ENCODE peak calls at places on chromosomes 5 and 9, in four cellular contexts. M is heart left ventricle; T is CD8-positive, alpha-beta T cell; A is GM23248. L is an unnamed sample.

GRCh38 chr5:10091701-10092100 is 158.0 kb downstream of the ATPSCKMT start:
- DNase-seq in A (peak; percentile 51), T (no peak), M (no peak), L (no peak)

GRCh38 chr9:36935768-36936497 is 98.1 kb downstream of the PAX5 start:
- DNase-seq in T (no peak), A (no peak), M (no peak), L (no peak)

GRCh38 chr5:140423609-140424008 is 22.0 kb downstream of the ANKHD1 start:
- DNase-seq in T (no peak), A (no peak), M (no peak), L (no peak)

GRCh38 chr5:107806271-107806670 is 135.5 kb upstream of the EFNA5 start:
- DNase-seq in M (no peak), A (no peak), T (no peak), L (no peak)

GRCh38 chr9:93886911-93887310 is 68.2 kb downstream of the BARX1 start:
- DNase-seq in T (no peak), M (no peak), A (no peak), L (no peak)

GRCh38 chr5:151663617-151664322 is 22.9 kb downstream of the SPARC start:
- DNase-seq in M (peak; percentile 76), A (peak; percentile 63), T (no peak), L (no peak)

GRCh38 chr5:78648359-78649219 is at the start of gene LHFPL2:
- DNase-seq in T (no peak), M (peak; percentile 88), A (peak; percentile 83), L (no peak)

GRCh38 chr9:97479496-97480159 is 21.8 kb upstream of the TMOD1 start:
- DNase-seq in M (no peak), T (no peak), A (no peak), L (no peak)

GRCh38 chr5:149916317-149917072 is 28.1 kb downstream of the PDE6A start:
- DNase-seq in M (no peak), T (no peak), A (no peak), L (no peak)

GRCh38 chr5:120402606-120403005 is 61.5 kb upstream of the PRR16 start:
- DNase-seq in M (no peak), A (no peak), T (no peak), L (no peak)

GRCh38 chr5:66306105-66306843 is 162.2 kb downstream of the SREK1 start:
- DNase-seq in A (peak; percentile 85), T (no peak), M (no peak), L (peak; percentile 35)

GRCh38 chr9:21607576-21607975 is 125.5 kb upstream of the IFNE start:
- DNase-seq in A (peak; percentile 67), M (no peak), T (no peak), L (no peak)

GRCh38 chr9:132703336-132703735 is 33.1 kb downstream of the GTF3C4 start:
- DNase-seq in M (no peak), T (no peak), A (peak; percentile 14), L (no peak)

GRCh38 chr9:37986771-37987258 is 82.2 kb downstream of the SHB start:
- DNase-seq in A (no peak), T (no peak), M (no peak), L (no peak)

GRCh38 chr9:19918630-19919029 is 129.8 kb upstream of the SLC24A2 start:
- DNase-seq in A (no peak), M (no peak), T (no peak), L (no peak)

GRCh38 chr5:17928571-17928970 is 294.3 kb downstream of the TAF11L14 start:
- DNase-seq in A (no peak), T (no peak), M (no peak), L (no peak)

GRCh38 chr5:110109685-110110084 is 420.0 kb downstream of the MAN2A1 start:
- DNase-seq in A (no peak), M (no peak), T (no peak), L (no peak)

DNA sequence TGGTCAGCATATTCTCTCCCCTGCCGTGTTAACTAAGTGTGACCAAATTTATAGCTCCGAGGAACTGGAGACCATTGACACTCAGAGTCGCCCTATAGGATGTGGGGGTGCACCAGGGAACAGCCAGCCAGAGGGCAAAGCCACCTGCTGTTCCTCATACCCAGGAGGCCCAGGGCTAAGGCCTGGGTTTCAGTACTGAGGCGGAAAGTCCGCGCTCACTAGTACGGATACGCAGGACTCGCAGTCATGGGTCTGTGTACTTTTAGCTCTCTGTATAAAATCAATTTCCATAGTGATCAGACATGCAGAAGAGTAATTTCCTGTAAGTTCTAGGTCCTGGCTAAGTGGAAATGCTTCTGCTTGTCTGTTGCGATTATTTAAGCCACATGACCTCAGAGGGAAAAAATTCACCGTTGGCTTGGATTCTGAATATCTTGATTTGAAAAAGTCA is 247.0 kb downstream of the AOPEP start:
- DNase-seq in A (peak; percentile 42), T (no peak), M (no peak), L (no peak)
- H3K4me1 ChIP-seq in A (peaks cover 13% of the 10 kb centered on the region), T (no peaks in the 10 kb centered on the region), M (peaks cover 39% of the 10 kb centered on the region), L (no peaks in the 10 kb centered on the region)

GRCh38 chr5:159047081-159047480 is 52.6 kb downstream of the EBF1 start:
- DNase-seq in A (peak; percentile 49), T (no peak), M (no peak), L (no peak)

GRCh38 chr5:159048298-159048697 is 51.4 kb downstream of the EBF1 start:
- DNase-seq in T (no peak), M (no peak), A (no peak), L (no peak)

GRCh38 chr5:159041754-159042153 is 58.0 kb downstream of the EBF1 start:
- DNase-seq in T (no peak), M (no peak), A (no peak), L (no peak)

GRCh38 chr5:159043551-159043950 is 56.2 kb downstream of the EBF1 start:
- DNase-seq in M (no peak), A (no peak), T (no peak), L (no peak)

DNA sequence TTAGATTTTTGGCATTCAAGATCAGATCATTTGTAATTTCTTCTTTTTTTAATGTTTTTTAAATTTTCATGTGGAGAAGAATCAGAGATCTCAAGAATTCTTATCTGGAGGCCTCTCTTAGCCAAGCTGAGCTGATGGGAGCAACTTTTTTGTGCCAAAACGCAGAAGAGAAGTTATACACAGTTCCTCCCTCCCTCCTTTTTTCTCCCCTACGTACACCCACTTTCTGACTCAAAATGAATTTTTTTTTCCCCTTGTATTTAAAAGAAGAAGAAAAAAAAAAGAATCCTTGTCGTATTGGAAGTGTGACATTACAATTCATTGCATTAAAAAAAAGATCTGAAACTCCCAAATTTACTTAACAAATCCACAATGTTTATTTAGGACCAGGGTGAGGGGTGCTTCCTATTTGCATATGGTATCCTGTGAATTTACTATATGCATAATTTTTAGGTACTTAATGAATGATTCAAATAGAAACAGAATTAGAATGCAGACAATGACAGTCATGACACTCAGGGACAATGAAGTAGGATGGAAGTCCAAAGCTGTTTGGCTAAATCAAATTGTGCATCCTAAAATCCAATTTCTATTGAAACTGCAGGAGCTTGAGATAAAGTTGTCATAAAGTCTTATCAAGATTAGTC is 54.4 kb downstream of the EBF1 start:
- DNase-seq in M (no peak), A (no peak), T (no peak), L (no peak)
- H3K4me1 ChIP-seq in M (peaks cover 47% of the 10 kb centered on the region), A (peaks cover 22% of the 10 kb centered on the region), T (no peaks in the 10 kb centered on the region), L (no peaks in the 10 kb centered on the region)

GRCh38 chr9:124007468-124008306 is 3.9 kb upstream of the LHX2 start:
- DNase-seq in M (no peak), T (no peak), A (no peak), L (no peak)
- H3K4me1 ChIP-seq in M (peaks cover 32% of the 10 kb centered on the region), T (peaks cover 18% of the 10 kb centered on the region), A (no peaks in the 10 kb centered on the region), L (peaks cover 3% of the 10 kb centered on the region)

GRCh38 chr5:132449060-132449459 is 41.5 kb downstream of the IRF1 start:
- DNase-seq in M (no peak), T (no peak), A (no peak), L (no peak)

GRCh38 chr5:132445930-132446329 is 44.6 kb downstream of the IRF1 start:
- DNase-seq in T (no peak), M (no peak), A (no peak), L (no peak)

GRCh38 chr5:132446621-132447020 is 44.0 kb downstream of the IRF1 start:
- DNase-seq in M (no peak), T (no peak), A (peak; percentile 89), L (no peak)

GRCh38 chr5:132445640-132445923 is 45.0 kb downstream of the IRF1 start:
- DNase-seq in T (no peak), M (no peak), A (no peak), L (no peak)

DNA sequence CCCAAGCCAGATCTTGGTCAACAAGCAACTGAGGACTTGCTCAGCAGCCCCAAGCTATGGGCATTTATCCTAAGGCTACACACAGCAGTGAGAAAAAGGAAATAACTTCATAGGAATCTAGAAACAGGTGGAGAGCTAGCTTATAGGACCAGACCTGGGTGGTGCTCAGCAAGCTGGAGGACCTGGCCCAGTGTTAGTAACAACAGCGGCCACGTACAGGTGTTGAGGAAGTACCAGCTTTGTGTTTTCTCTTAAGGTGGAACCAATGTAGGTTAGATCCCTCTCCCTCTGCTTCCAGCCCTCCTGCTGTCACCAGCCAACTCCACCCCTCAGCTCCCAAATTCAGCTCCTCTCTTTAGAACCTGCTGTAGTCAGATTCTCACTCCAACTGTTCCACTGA is 43.4 kb downstream of the IRF1 start:
- DNase-seq in T (no peak), A (no peak), M (no peak), L (no peak)
- H3K4me1 ChIP-seq in T (peaks cover 49% of the 10 kb centered on the region), A (peaks cover 8% of the 10 kb centered on the region), M (peaks cover 54% of the 10 kb centered on the region), L (peaks cover 4% of the 10 kb centered on the region)

DNA sequence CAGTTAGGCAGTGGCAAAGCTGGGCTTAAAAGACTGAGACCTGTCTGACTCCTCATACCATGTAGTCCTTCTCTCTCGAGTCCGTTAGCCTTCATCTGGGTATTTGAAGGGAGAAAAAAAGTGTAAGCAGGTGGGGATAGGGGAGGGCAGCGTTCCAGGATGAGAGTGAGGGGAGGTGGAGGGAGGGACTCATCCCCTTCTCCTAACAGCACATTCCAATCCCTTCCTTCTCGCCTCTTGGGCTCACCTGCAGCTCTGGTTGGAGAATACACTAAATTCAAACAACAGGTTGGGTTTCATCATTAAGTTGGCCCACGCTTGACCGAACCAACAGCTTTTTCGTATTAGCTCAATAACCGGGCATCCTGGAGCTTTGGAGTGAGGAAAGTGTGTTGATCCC is 3.6 kb downstream of the NEURL1B start:
- DNase-seq in M (peak; percentile 20), A (no peak), T (no peak), L (no peak)
- H3K4me1 ChIP-seq in M (peaks cover 75% of the 10 kb centered on the region), A (peaks cover 4% of the 10 kb centered on the region), T (peaks cover 4% of the 10 kb centered on the region), L (peaks cover 2% of the 10 kb centered on the region)

GRCh38 chr9:120482424-120483186 is 97.4 kb downstream of the CDK5RAP2 start:
- DNase-seq in T (no peak), A (peak; percentile 55), M (peak; percentile 62), L (no peak)

GRCh38 chr9:120484162-120484561 is 95.8 kb downstream of the CDK5RAP2 start:
- DNase-seq in A (no peak), M (no peak), T (no peak), L (no peak)

GRCh38 chr9:120480707-120481106 is 99.3 kb downstream of the CDK5RAP2 start:
- DNase-seq in T (no peak), A (peak; percentile 39), M (no peak), L (no peak)

GRCh38 chr9:120481842-120482241 is 98.1 kb downstream of the CDK5RAP2 start:
- DNase-seq in A (no peak), M (no peak), T (no peak), L (no peak)

DNA sequence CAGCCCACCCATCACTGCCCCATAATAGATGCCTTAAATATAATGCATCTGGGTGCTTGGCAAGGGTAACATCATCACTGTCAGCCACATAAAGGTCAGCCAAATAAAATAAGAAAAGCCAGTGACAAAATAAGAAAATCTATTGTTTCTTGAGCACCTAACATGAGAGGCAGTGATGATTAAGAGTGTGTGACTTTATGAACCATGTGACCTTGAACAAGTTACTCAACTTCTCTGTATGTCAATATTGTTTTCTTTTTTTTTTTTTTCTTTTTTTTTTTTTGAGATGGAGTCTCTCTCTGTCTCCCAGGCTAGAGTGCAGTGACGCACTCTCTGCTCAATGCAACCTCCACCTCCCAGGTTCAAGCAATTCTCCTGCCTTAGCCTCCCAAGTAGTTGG is 98.7 kb downstream of the CDK5RAP2 start:
- DNase-seq in M (no peak), T (no peak), A (peak; percentile 29), L (no peak)
- H3K4me1 ChIP-seq in M (peaks cover 4% of the 10 kb centered on the region), T (no peaks in the 10 kb centered on the region), A (peaks cover 41% of the 10 kb centered on the region), L (peaks cover 2% of the 10 kb centered on the region)

L was measured in iPS DF 6.9.